ENCODE peak calls at places on chromosome 18, in ten cellular contexts. One of them, this sample, is unnamed.

GRCh38 chr18:69528439-69528838 is 127.8 kb downstream of the DOK6 start:
- DNase-seq in astrocyte: peak
- DNase-seq in mammary epithelial cell: peak
- DNase-seq in neural progenitor cell: no peak
- DNase-seq in adrenal gland: no peak
- DNase-seq in Panc1: no peak
- DNase-seq in tibial artery: no peak
- DNase-seq in right cardiac atrium: no peak
- DNase-seq in pancreas: no peak
- DNase-seq in left lung: no peak
- DNase-seq in this sample: no peak

GRCh38 chr18:36360256-36360909 is 62.9 kb downstream of the FHOD3 start:
- DNase-seq in astrocyte: no peak
- DNase-seq in pancreas: no peak
- DNase-seq in left lung: no peak
- DNase-seq in Panc1: no peak
- DNase-seq in neural progenitor cell: no peak
- DNase-seq in tibial artery: no peak
- DNase-seq in adrenal gland: no peak
- DNase-seq in right cardiac atrium: no peak
- DNase-seq in mammary epithelial cell: no peak
- DNase-seq in this sample: no peak

GRCh38 chr18:39051013-39051412 is 1485.4 kb upstream of the CELF4 start:
- DNase-seq in right cardiac atrium: no peak
- DNase-seq in left lung: no peak
- DNase-seq in astrocyte: peak
- DNase-seq in tibial artery: no peak
- DNase-seq in neural progenitor cell: no peak
- DNase-seq in mammary epithelial cell: peak
- DNase-seq in pancreas: no peak
- DNase-seq in adrenal gland: no peak
- DNase-seq in Panc1: no peak
- DNase-seq in this sample: no peak

GRCh38 chr18:25134858-25135257 is 217.1 kb downstream of the ZNF521 start:
- DNase-seq in pancreas: no peak
- DNase-seq in Panc1: no peak
- DNase-seq in astrocyte: no peak
- DNase-seq in adrenal gland: no peak
- DNase-seq in left lung: no peak
- DNase-seq in right cardiac atrium: no peak
- DNase-seq in neural progenitor cell: no peak
- DNase-seq in mammary epithelial cell: no peak
- DNase-seq in tibial artery: no peak
- DNase-seq in this sample: no peak

GRCh38 chr18:24910217-24910616 is 441.7 kb downstream of the ZNF521 start:
- DNase-seq in adrenal gland: no peak
- DNase-seq in mammary epithelial cell: no peak
- DNase-seq in astrocyte: no peak
- DNase-seq in pancreas: no peak
- DNase-seq in neural progenitor cell: no peak
- DNase-seq in left lung: no peak
- DNase-seq in right cardiac atrium: no peak
- DNase-seq in Panc1: no peak
- DNase-seq in tibial artery: no peak
- DNase-seq in this sample: no peak

GRCh38 chr18:28267276-28267675 is 90.3 kb upstream of the CDH2 start:
- DNase-seq in tibial artery: no peak
- DNase-seq in astrocyte: peak
- DNase-seq in mammary epithelial cell: no peak
- DNase-seq in right cardiac atrium: no peak
- DNase-seq in neural progenitor cell: no peak
- DNase-seq in left lung: no peak
- DNase-seq in Panc1: no peak
- DNase-seq in adrenal gland: no peak
- DNase-seq in pancreas: no peak
- DNase-seq in this sample: no peak

GRCh38 chr18:12657849-12658829 is at the start of gene SPIRE1:
- DNase-seq in adrenal gland: peak
- DNase-seq in neural progenitor cell: peak
- DNase-seq in tibial artery: peak
- DNase-seq in mammary epithelial cell: peak
- DNase-seq in pancreas: peak
- DNase-seq in right cardiac atrium: peak
- DNase-seq in left lung: peak
- DNase-seq in Panc1: no peak
- DNase-seq in astrocyte: peak
- DNase-seq in this sample: peak

GRCh38 chr18:33817096-33817495 is 239.1 kb downstream of the ASXL3 start:
- DNase-seq in pancreas: no peak
- DNase-seq in astrocyte: peak
- DNase-seq in neural progenitor cell: no peak
- DNase-seq in right cardiac atrium: no peak
- DNase-seq in adrenal gland: no peak
- DNase-seq in tibial artery: no peak
- DNase-seq in mammary epithelial cell: peak
- DNase-seq in left lung: no peak
- DNase-seq in Panc1: no peak
- DNase-seq in this sample: no peak

GRCh38 chr18:78865056-78865598 is 114.5 kb upstream of the SALL3 start:
- DNase-seq in adrenal gland: no peak
- DNase-seq in right cardiac atrium: no peak
- DNase-seq in left lung: no peak
- DNase-seq in astrocyte: no peak
- DNase-seq in Panc1: no peak
- DNase-seq in pancreas: no peak
- DNase-seq in neural progenitor cell: no peak
- DNase-seq in tibial artery: no peak
- DNase-seq in mammary epithelial cell: no peak
- DNase-seq in this sample: no peak

GRCh38 chr18:59429608-59430007 is 70.5 kb upstream of the LMAN1 start:
- DNase-seq in right cardiac atrium: no peak
- DNase-seq in adrenal gland: no peak
- DNase-seq in left lung: no peak
- DNase-seq in neural progenitor cell: no peak
- DNase-seq in astrocyte: no peak
- DNase-seq in tibial artery: no peak
- DNase-seq in pancreas: no peak
- DNase-seq in Panc1: no peak
- DNase-seq in mammary epithelial cell: no peak
- DNase-seq in this sample: no peak

GRCh38 chr18:12843420-12844346 is 40.4 kb downstream of the PTPN2 start:
- DNase-seq in right cardiac atrium: no peak
- DNase-seq in Panc1: no peak
- DNase-seq in neural progenitor cell: peak
- DNase-seq in astrocyte: peak
- DNase-seq in left lung: no peak
- DNase-seq in mammary epithelial cell: no peak
- DNase-seq in tibial artery: no peak
- DNase-seq in pancreas: no peak
- DNase-seq in adrenal gland: no peak
- DNase-seq in this sample: no peak

GRCh38 chr18:47605093-47605492 is 325.4 kb downstream of the SMAD2 start:
- DNase-seq in neural progenitor cell: no peak
- DNase-seq in Panc1: no peak
- DNase-seq in adrenal gland: no peak
- DNase-seq in right cardiac atrium: no peak
- DNase-seq in left lung: no peak
- DNase-seq in astrocyte: no peak
- DNase-seq in tibial artery: no peak
- DNase-seq in pancreas: no peak
- DNase-seq in mammary epithelial cell: no peak
- DNase-seq in this sample: no peak

DNA sequence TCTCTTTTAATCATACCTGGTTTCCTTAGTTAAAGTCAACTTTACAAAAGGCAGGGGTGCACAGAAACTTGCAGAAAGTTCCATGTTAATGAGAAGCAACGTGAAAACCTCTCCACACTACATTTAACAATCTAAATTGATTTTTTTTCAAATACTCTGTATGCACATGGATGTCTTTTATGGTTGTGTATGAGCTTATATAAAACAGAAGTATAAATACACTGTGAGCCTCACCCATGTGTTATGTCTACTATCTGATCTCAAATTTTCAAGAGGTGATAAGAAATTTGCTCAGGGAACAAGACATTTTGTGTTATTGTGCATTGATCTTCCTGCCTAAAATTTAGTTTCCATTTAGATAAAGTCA is 617.6 kb downstream of the ADCYAP1 start:
- DNase-seq in mammary epithelial cell: no peak
- DNase-seq in astrocyte: no peak
- DNase-seq in neural progenitor cell: no peak
- DNase-seq in adrenal gland: no peak
- DNase-seq in Panc1: no peak
- DNase-seq in left lung: no peak
- DNase-seq in pancreas: no peak
- DNase-seq in right cardiac atrium: no peak
- DNase-seq in tibial artery: no peak
- DNase-seq in this sample: no peak
- H3K4me3 ChIP-seq in mammary epithelial cell: no peak
- H3K4me3 ChIP-seq in astrocyte: no peak
- H3K4me3 ChIP-seq in neural progenitor cell: no peak
- H3K4me3 ChIP-seq in adrenal gland: no peak
- H3K4me3 ChIP-seq in Panc1: no peak
- H3K4me3 ChIP-seq in left lung: no peak
- H3K4me3 ChIP-seq in pancreas: no peak
- H3K4me3 ChIP-seq in right cardiac atrium: no peak
- H3K4me3 ChIP-seq in tibial artery: no peak
- H3K4me3 ChIP-seq in this sample: no peak

DNA sequence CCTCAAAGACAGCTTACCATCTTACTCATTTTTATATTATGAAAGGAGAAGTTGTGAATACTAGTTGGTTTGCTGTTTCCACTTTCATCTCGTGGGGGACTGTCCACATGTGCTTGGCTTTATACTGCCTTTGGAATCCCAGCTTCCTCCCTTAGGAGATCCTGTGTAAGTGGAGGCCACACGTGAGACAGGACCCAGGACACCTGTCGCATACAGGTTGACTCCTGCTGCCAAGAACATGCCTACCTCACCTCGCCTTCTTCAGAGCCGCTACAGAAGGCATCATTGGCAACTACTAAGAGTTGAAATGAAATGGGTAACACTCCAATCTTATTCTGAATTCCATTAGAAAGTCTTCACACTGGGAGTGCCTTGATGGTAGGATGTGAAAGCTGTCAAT is 69.3 kb downstream of the PPP4R1 start:
- DNase-seq in tibial artery: no peak
- DNase-seq in Panc1: no peak
- DNase-seq in pancreas: no peak
- DNase-seq in adrenal gland: no peak
- DNase-seq in left lung: no peak
- DNase-seq in mammary epithelial cell: no peak
- DNase-seq in right cardiac atrium: no peak
- DNase-seq in astrocyte: no peak
- DNase-seq in neural progenitor cell: no peak
- DNase-seq in this sample: no peak
- H3K27ac ChIP-seq in tibial artery: no peak
- H3K27ac ChIP-seq in Panc1: no peak
- H3K27ac ChIP-seq in pancreas: no peak
- H3K27ac ChIP-seq in adrenal gland: no peak
- H3K27ac ChIP-seq in left lung: no peak
- H3K27ac ChIP-seq in mammary epithelial cell: no peak
- H3K27ac ChIP-seq in right cardiac atrium: no peak
- H3K27ac ChIP-seq in astrocyte: no peak
- H3K27ac ChIP-seq in neural progenitor cell: no peak
- H3K27ac ChIP-seq in this sample: no peak

DNA sequence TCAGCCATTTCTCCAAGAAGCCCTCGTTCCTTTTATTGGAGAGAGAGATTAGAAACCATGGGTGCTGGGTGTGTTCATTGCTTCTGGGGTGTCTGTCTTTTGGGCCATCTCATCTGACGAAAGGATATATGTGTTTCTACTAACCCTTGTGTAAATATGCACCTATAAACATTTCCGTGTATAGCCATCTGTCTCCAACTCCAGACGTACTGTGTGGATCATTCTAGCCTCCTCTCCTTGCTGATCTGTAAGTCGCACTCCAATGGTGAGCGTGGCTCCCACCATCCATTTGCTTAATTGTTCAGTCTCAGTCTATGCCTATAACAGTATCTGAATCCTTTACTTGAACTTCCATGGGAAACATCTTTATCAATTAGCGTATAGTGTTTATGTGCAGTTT is 1.8 kb downstream of the RBFA start:
- DNase-seq in adrenal gland: no peak
- DNase-seq in pancreas: no peak
- DNase-seq in left lung: no peak
- DNase-seq in Panc1: no peak
- DNase-seq in tibial artery: no peak
- DNase-seq in astrocyte: no peak
- DNase-seq in neural progenitor cell: no peak
- DNase-seq in mammary epithelial cell: no peak
- DNase-seq in right cardiac atrium: no peak
- DNase-seq in this sample: no peak
- H3K4me3 ChIP-seq in adrenal gland: no peak
- H3K4me3 ChIP-seq in pancreas: no peak
- H3K4me3 ChIP-seq in left lung: no peak
- H3K4me3 ChIP-seq in Panc1: peak
- H3K4me3 ChIP-seq in tibial artery: no peak
- H3K4me3 ChIP-seq in astrocyte: no peak
- H3K4me3 ChIP-seq in neural progenitor cell: peak
- H3K4me3 ChIP-seq in mammary epithelial cell: no peak
- H3K4me3 ChIP-seq in right cardiac atrium: no peak
- H3K4me3 ChIP-seq in this sample: no peak

GRCh38 chr18:46261799-46262198 is 157.6 kb downstream of the HAUS1 start:
- DNase-seq in mammary epithelial cell: peak
- DNase-seq in neural progenitor cell: no peak
- DNase-seq in right cardiac atrium: no peak
- DNase-seq in tibial artery: no peak
- DNase-seq in pancreas: no peak
- DNase-seq in left lung: no peak
- DNase-seq in adrenal gland: no peak
- DNase-seq in astrocyte: peak
- DNase-seq in Panc1: no peak
- DNase-seq in this sample: no peak
- H3K27ac ChIP-seq in mammary epithelial cell: peak
- H3K27ac ChIP-seq in neural progenitor cell: no peak
- H3K27ac ChIP-seq in right cardiac atrium: peak
- H3K27ac ChIP-seq in tibial artery: no peak
- H3K27ac ChIP-seq in pancreas: no peak
- H3K27ac ChIP-seq in left lung: no peak
- H3K27ac ChIP-seq in adrenal gland: no peak
- H3K27ac ChIP-seq in astrocyte: no peak
- H3K27ac ChIP-seq in Panc1: no peak
- H3K27ac ChIP-seq in this sample: no peak